ENCODE peak calls at places on chromosomes 11 and 22, in ten cellular contexts. One of them, this sample, is unnamed.

GRCh38 chr11:129861702-129862107 is 33.7 kb downstream of the NFRKB start:
- DNase-seq in lower leg skin: peak
- DNase-seq in HFF-Myc: peak
- DNase-seq in dorsolateral prefrontal cortex: no peak
- DNase-seq in type B pancreatic cell: no peak
- DNase-seq in Peyer's patch: peak
- DNase-seq in cardiac muscle cell: peak
- DNase-seq in astrocyte of the spinal cord: peak
- DNase-seq in cardiac fibroblast: peak
- DNase-seq in glutamatergic neuron: no peak
- DNase-seq in this sample: no peak

GRCh38 chr22:31925056-31925455 is 19.3 kb upstream of the YWHAH start:
- DNase-seq in cardiac muscle cell: no peak
- DNase-seq in Peyer's patch: no peak
- DNase-seq in glutamatergic neuron: no peak
- DNase-seq in dorsolateral prefrontal cortex: no peak
- DNase-seq in HFF-Myc: no peak
- DNase-seq in astrocyte of the spinal cord: no peak
- DNase-seq in lower leg skin: no peak
- DNase-seq in type B pancreatic cell: no peak
- DNase-seq in cardiac fibroblast: no peak
- DNase-seq in this sample: no peak

GRCh38 chr22:32994046-32994827 is 63.9 kb downstream of the SYN3 start:
- DNase-seq in lower leg skin: peak
- DNase-seq in glutamatergic neuron: no peak
- DNase-seq in cardiac fibroblast: no peak
- DNase-seq in cardiac muscle cell: no peak
- DNase-seq in astrocyte of the spinal cord: no peak
- DNase-seq in type B pancreatic cell: peak
- DNase-seq in dorsolateral prefrontal cortex: no peak
- DNase-seq in Peyer's patch: no peak
- DNase-seq in HFF-Myc: no peak
- DNase-seq in this sample: no peak

GRCh38 chr11:130769782-130770565 is 146.3 kb downstream of the SNX19 start:
- DNase-seq in lower leg skin: no peak
- DNase-seq in dorsolateral prefrontal cortex: no peak
- DNase-seq in cardiac muscle cell: no peak
- DNase-seq in cardiac fibroblast: no peak
- DNase-seq in glutamatergic neuron: no peak
- DNase-seq in Peyer's patch: no peak
- DNase-seq in type B pancreatic cell: no peak
- DNase-seq in HFF-Myc: no peak
- DNase-seq in astrocyte of the spinal cord: peak
- DNase-seq in this sample: no peak

GRCh38 chr22:38706101-38706884 is 549 bp downstream of the GTPBP1 start:
- DNase-seq in Peyer's patch: peak
- DNase-seq in astrocyte of the spinal cord: peak
- DNase-seq in type B pancreatic cell: no peak
- DNase-seq in cardiac fibroblast: peak
- DNase-seq in cardiac muscle cell: peak
- DNase-seq in HFF-Myc: no peak
- DNase-seq in lower leg skin: peak
- DNase-seq in dorsolateral prefrontal cortex: no peak
- DNase-seq in glutamatergic neuron: peak
- DNase-seq in this sample: no peak

GRCh38 chr22:28345304-28345703 is 334.3 kb downstream of the TTC28 start:
- DNase-seq in Peyer's patch: no peak
- DNase-seq in lower leg skin: no peak
- DNase-seq in dorsolateral prefrontal cortex: no peak
- DNase-seq in type B pancreatic cell: no peak
- DNase-seq in cardiac muscle cell: peak
- DNase-seq in astrocyte of the spinal cord: no peak
- DNase-seq in glutamatergic neuron: no peak
- DNase-seq in cardiac fibroblast: peak
- DNase-seq in HFF-Myc: peak
- DNase-seq in this sample: no peak

GRCh38 chr11:116533186-116533825 is 239.5 kb downstream of the BUD13 start:
- DNase-seq in Peyer's patch: no peak
- DNase-seq in glutamatergic neuron: peak
- DNase-seq in dorsolateral prefrontal cortex: no peak
- DNase-seq in cardiac fibroblast: no peak
- DNase-seq in type B pancreatic cell: no peak
- DNase-seq in lower leg skin: peak
- DNase-seq in astrocyte of the spinal cord: no peak
- DNase-seq in cardiac muscle cell: no peak
- DNase-seq in HFF-Myc: no peak
- DNase-seq in this sample: no peak

GRCh38 chr11:103183981-103184592 is 74.9 kb downstream of the DYNC2H1 start:
- DNase-seq in lower leg skin: no peak
- DNase-seq in Peyer's patch: no peak
- DNase-seq in cardiac fibroblast: no peak
- DNase-seq in dorsolateral prefrontal cortex: no peak
- DNase-seq in type B pancreatic cell: no peak
- DNase-seq in astrocyte of the spinal cord: peak
- DNase-seq in HFF-Myc: no peak
- DNase-seq in glutamatergic neuron: no peak
- DNase-seq in cardiac muscle cell: no peak
- DNase-seq in this sample: no peak

GRCh38 chr11:12159351-12160099 is 49.1 kb downstream of the MICAL2 start:
- DNase-seq in HFF-Myc: peak
- DNase-seq in glutamatergic neuron: no peak
- DNase-seq in dorsolateral prefrontal cortex: no peak
- DNase-seq in astrocyte of the spinal cord: peak
- DNase-seq in type B pancreatic cell: no peak
- DNase-seq in lower leg skin: peak
- DNase-seq in Peyer's patch: no peak
- DNase-seq in cardiac fibroblast: peak
- DNase-seq in cardiac muscle cell: peak
- DNase-seq in this sample: peak

GRCh38 chr11:106594751-106595351 is 423.4 kb downstream of the GUCY1A2 start:
- DNase-seq in glutamatergic neuron: no peak
- DNase-seq in dorsolateral prefrontal cortex: no peak
- DNase-seq in lower leg skin: no peak
- DNase-seq in astrocyte of the spinal cord: no peak
- DNase-seq in type B pancreatic cell: no peak
- DNase-seq in HFF-Myc: no peak
- DNase-seq in cardiac fibroblast: no peak
- DNase-seq in cardiac muscle cell: no peak
- DNase-seq in Peyer's patch: no peak
- DNase-seq in this sample: no peak

GRCh38 chr11:119371778-119372182 is 9.7 kb downstream of the USP2 start:
- DNase-seq in cardiac fibroblast: no peak
- DNase-seq in HFF-Myc: no peak
- DNase-seq in type B pancreatic cell: no peak
- DNase-seq in cardiac muscle cell: no peak
- DNase-seq in Peyer's patch: peak
- DNase-seq in glutamatergic neuron: no peak
- DNase-seq in dorsolateral prefrontal cortex: no peak
- DNase-seq in lower leg skin: no peak
- DNase-seq in astrocyte of the spinal cord: no peak
- DNase-seq in this sample: no peak
- TF ChIP-seq CTCF in cardiac fibroblast: no peak
- TF ChIP-seq CTCF in HFF-Myc: no peak
- TF ChIP-seq CTCF in type B pancreatic cell: no peak
- TF ChIP-seq CTCF in cardiac muscle cell: no peak
- TF ChIP-seq CTCF in Peyer's patch: peak
- TF ChIP-seq CTCF in glutamatergic neuron: no peak
- TF ChIP-seq CTCF in dorsolateral prefrontal cortex: peak
- TF ChIP-seq CTCF in lower leg skin: no peak
- TF ChIP-seq CTCF in astrocyte of the spinal cord: no peak
- TF ChIP-seq CTCF in this sample: peak

DNA sequence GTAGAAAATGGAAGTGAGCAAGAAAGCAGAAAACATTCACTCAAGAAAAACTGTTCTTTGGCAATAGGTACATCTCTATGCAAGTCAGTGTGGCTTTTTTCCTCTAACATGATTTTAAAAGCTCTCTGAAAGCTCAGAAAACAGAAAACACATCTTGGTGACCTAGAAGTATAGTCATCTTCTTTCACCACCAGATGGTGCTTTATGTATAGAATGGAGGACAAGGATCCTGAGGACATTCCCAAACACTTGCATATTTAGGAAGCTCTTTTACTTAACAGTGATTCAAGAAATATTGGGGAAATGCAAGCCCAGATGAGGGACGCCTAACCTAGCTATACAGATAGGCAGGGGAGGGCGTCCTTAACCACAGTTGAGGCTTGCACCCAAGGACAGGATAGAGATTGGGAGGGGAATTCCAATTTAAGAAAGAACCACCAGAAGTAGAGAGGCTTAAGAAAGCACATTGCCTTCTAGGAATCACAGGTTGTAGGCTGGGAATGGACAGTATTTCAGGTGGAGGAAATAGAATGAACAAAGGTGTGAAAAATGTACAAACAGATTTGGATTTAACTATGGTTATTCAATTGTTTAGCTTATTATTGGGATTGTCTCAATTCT is 13.8 kb upstream of the CCDC81 start:
- DNase-seq in cardiac fibroblast: peak
- DNase-seq in glutamatergic neuron: no peak
- DNase-seq in Peyer's patch: no peak
- DNase-seq in lower leg skin: no peak
- DNase-seq in dorsolateral prefrontal cortex: no peak
- DNase-seq in HFF-Myc: peak
- DNase-seq in astrocyte of the spinal cord: peak
- DNase-seq in cardiac muscle cell: peak
- DNase-seq in type B pancreatic cell: no peak
- DNase-seq in this sample: no peak
- TF ChIP-seq CTCF in cardiac fibroblast: peak
- TF ChIP-seq CTCF in glutamatergic neuron: no peak
- TF ChIP-seq CTCF in Peyer's patch: peak
- TF ChIP-seq CTCF in lower leg skin: no peak
- TF ChIP-seq CTCF in dorsolateral prefrontal cortex: peak
- TF ChIP-seq CTCF in HFF-Myc: peak
- TF ChIP-seq CTCF in astrocyte of the spinal cord: peak
- TF ChIP-seq CTCF in cardiac muscle cell: peak
- TF ChIP-seq CTCF in type B pancreatic cell: peak
- TF ChIP-seq CTCF in this sample: no peak

DNA sequence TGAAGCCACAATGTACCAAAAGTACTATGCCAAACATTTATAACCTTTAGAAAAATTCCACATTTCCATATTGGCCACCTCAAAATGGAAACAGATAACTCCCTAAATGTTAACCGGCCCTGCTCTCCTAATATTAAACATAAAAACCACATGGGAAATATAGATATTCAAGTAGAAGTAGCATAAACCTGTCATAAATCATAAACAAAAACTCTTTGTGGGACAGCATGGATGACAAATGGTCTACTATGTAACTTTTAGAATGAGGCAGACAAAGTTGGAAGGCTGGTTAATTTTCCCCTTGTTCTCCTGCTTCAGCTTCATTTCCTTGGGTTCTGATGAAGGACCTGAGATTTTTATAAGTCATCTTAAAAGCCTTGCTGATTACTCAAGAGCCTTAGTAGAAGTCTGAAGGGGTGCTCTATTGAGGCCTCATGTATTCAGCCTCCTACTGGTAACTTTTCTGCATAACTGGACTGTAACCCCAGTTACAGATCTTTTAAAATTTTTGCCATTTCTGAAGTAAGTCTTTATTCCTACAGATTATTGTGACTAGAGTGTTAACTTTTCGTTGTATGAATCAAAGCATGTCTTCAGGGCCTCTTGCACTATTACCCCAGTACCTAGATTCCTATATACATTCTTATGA is 116.4 kb downstream of the STIM1 start:
- DNase-seq in HFF-Myc: no peak
- DNase-seq in dorsolateral prefrontal cortex: no peak
- DNase-seq in type B pancreatic cell: no peak
- DNase-seq in lower leg skin: no peak
- DNase-seq in astrocyte of the spinal cord: no peak
- DNase-seq in cardiac fibroblast: peak
- DNase-seq in Peyer's patch: no peak
- DNase-seq in glutamatergic neuron: no peak
- DNase-seq in cardiac muscle cell: no peak
- DNase-seq in this sample: no peak
- TF ChIP-seq CTCF in HFF-Myc: no peak
- TF ChIP-seq CTCF in dorsolateral prefrontal cortex: no peak
- TF ChIP-seq CTCF in type B pancreatic cell: no peak
- TF ChIP-seq CTCF in lower leg skin: no peak
- TF ChIP-seq CTCF in astrocyte of the spinal cord: no peak
- TF ChIP-seq CTCF in cardiac fibroblast: peak
- TF ChIP-seq CTCF in Peyer's patch: no peak
- TF ChIP-seq CTCF in glutamatergic neuron: no peak
- TF ChIP-seq CTCF in cardiac muscle cell: no peak
- TF ChIP-seq CTCF in this sample: peak

GRCh38 chr22:19681863-19682245 is 32.4 kb upstream of the SEPTIN5 start:
- DNase-seq in type B pancreatic cell: no peak
- DNase-seq in dorsolateral prefrontal cortex: no peak
- DNase-seq in HFF-Myc: no peak
- DNase-seq in glutamatergic neuron: no peak
- DNase-seq in cardiac muscle cell: no peak
- DNase-seq in Peyer's patch: no peak
- DNase-seq in astrocyte of the spinal cord: no peak
- DNase-seq in lower leg skin: no peak
- DNase-seq in cardiac fibroblast: no peak
- DNase-seq in this sample: no peak

GRCh38 chr22:19678949-19679348 is 35.4 kb upstream of the SEPTIN5 start:
- DNase-seq in type B pancreatic cell: no peak
- DNase-seq in dorsolateral prefrontal cortex: no peak
- DNase-seq in lower leg skin: no peak
- DNase-seq in cardiac fibroblast: no peak
- DNase-seq in cardiac muscle cell: peak
- DNase-seq in astrocyte of the spinal cord: no peak
- DNase-seq in HFF-Myc: no peak
- DNase-seq in Peyer's patch: no peak
- DNase-seq in glutamatergic neuron: no peak
- DNase-seq in this sample: no peak

GRCh38 chr22:19680911-19681862 is 33.1 kb upstream of the SEPTIN5 start:
- DNase-seq in HFF-Myc: no peak
- DNase-seq in dorsolateral prefrontal cortex: no peak
- DNase-seq in astrocyte of the spinal cord: no peak
- DNase-seq in lower leg skin: no peak
- DNase-seq in Peyer's patch: no peak
- DNase-seq in cardiac muscle cell: no peak
- DNase-seq in type B pancreatic cell: no peak
- DNase-seq in cardiac fibroblast: no peak
- DNase-seq in glutamatergic neuron: no peak
- DNase-seq in this sample: no peak

GRCh38 chr22:19680287-19680881 is 33.9 kb upstream of the SEPTIN5 start:
- DNase-seq in cardiac muscle cell: no peak
- DNase-seq in dorsolateral prefrontal cortex: no peak
- DNase-seq in HFF-Myc: no peak
- DNase-seq in glutamatergic neuron: no peak
- DNase-seq in cardiac fibroblast: no peak
- DNase-seq in Peyer's patch: no peak
- DNase-seq in type B pancreatic cell: no peak
- DNase-seq in lower leg skin: no peak
- DNase-seq in astrocyte of the spinal cord: no peak
- DNase-seq in this sample: no peak

DNA sequence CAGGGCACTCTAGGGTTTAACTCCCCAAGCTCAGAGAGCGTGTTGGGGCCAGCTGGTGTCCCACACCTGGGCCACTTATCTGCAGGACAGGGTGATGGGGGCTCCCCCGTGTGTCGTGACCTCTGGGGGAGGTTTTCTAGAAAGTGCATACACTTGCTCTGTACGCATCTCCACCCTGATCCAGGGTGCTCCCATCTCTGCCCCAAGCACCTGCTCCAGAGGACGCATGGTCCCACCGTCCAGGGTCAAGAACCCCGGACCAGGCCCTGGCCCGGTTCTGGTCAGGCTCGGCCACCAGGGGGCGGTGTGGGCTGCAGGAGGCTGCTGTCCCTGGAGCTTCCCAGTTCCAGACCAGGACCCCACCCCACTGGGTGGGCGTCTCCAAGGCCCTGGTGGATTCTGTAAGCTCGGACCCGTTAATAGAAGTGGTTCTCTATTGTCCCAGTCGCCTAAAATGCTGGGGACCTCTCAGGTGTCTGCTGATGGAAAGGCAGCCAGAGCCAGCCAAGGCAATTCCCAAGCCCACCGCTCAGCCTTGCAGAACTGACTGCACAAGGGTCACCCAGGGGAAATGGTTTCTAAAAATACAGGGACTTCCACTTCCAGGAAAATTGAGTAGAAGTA is 34.7 kb upstream of the SEPTIN5 start:
- DNase-seq in type B pancreatic cell: no peak
- DNase-seq in lower leg skin: no peak
- DNase-seq in HFF-Myc: no peak
- DNase-seq in dorsolateral prefrontal cortex: no peak
- DNase-seq in astrocyte of the spinal cord: no peak
- DNase-seq in Peyer's patch: no peak
- DNase-seq in glutamatergic neuron: peak
- DNase-seq in cardiac muscle cell: peak
- DNase-seq in cardiac fibroblast: no peak
- DNase-seq in this sample: no peak
- TF ChIP-seq CTCF in type B pancreatic cell: peak
- TF ChIP-seq CTCF in lower leg skin: no peak
- TF ChIP-seq CTCF in HFF-Myc: peak
- TF ChIP-seq CTCF in dorsolateral prefrontal cortex: peak
- TF ChIP-seq CTCF in astrocyte of the spinal cord: peak
- TF ChIP-seq CTCF in Peyer's patch: peak
- TF ChIP-seq CTCF in glutamatergic neuron: peak
- TF ChIP-seq CTCF in cardiac muscle cell: peak
- TF ChIP-seq CTCF in cardiac fibroblast: peak
- TF ChIP-seq CTCF in this sample: peak

This sample was measured in CD14-positive monocyte.